ENCODE peak calls at places on chromosomes 1 and 21, in five cellular contexts. K is ascending aorta, Q is thoracic aorta, B is ovary, E is DND-41. I is an unnamed sample.

GRCh38 chr1:213075725-213076124 is 24.7 kb downstream of the RPS6KC1 start:
- DNase-seq in K (no peak), Q (no peak), B (no peak), E (no peak), I (no peak)

GRCh38 chr1:107262472-107263286 is 121.8 kb downstream of the NTNG1 start:
- DNase-seq in K (no peak), Q (no peak), B (no peak), E (no peak), I (no peak)

GRCh38 chr1:182211364-182211763 is 149.9 kb upstream of the ZNF648 start:
- DNase-seq in K (no peak), Q (no peak), B (no peak), E (no peak), I (no peak)

GRCh38 chr1:110612060-110612745 is 6.0 kb upstream of the KCNA2 start:
- DNase-seq in K (no peak), Q (no peak), B (no peak), E (no peak), I (no peak)

GRCh38 chr1:116891396-116892072 is 18.2 kb upstream of the PTGFRN start:
- DNase-seq in K (no peak), Q (no peak), B (no peak), E (no peak), I (no peak)

GRCh38 chr1:235470741-235471439 is 33.4 kb downstream of the B3GALNT2 start:
- DNase-seq in K (no peak), Q (no peak), B (no peak), E (no peak), I (no peak)

GRCh38 chr1:35717911-35718476 is 690 bp downstream of the C1orf216 start:
- DNase-seq in K (peak; percentile 10), Q (no peak), B (peak; percentile 35), E (peak; percentile 51), I (no peak)

GRCh38 chr1:155192346-155193274 is 15.1 kb downstream of the THBS3 start:
- DNase-seq in K (no peak), Q (no peak), B (peak; percentile 35), E (no peak), I (peak; percentile 80)

GRCh38 chr1:41622859-41623732 is 138.6 kb upstream of the EDN2 start:
- DNase-seq in K (no peak), Q (no peak), B (no peak), E (peak; percentile 7), I (no peak)

GRCh38 chr1:42529724-42530161 is 66.7 kb downstream of the CCDC30 start:
- DNase-seq in K (no peak), Q (no peak), B (no peak), E (no peak), I (no peak)

GRCh38 chr1:28056129-28056925 is 32.1 kb downstream of the EYA3 start:
- DNase-seq in K (no peak), Q (no peak), B (no peak), E (no peak), I (no peak)

GRCh38 chr1:181102841-181103240 is 14.3 kb downstream of the IER5 start:
- DNase-seq in K (no peak), Q (no peak), B (no peak), E (no peak), I (no peak)

GRCh38 chr1:172246521-172247390 is 173.7 kb upstream of the C1orf105 start:
- DNase-seq in K (no peak), Q (no peak), B (no peak), E (no peak), I (no peak)

GRCh38 chr1:164675342-164675904 is 116.4 kb downstream of the PBX1 start:
- DNase-seq in K (no peak), Q (no peak), B (no peak), E (no peak), I (no peak)

GRCh38 chr1:234545512-234546386 is 64.2 kb downstream of the IRF2BP2 start:
- DNase-seq in K (no peak), Q (no peak), B (no peak), E (no peak), I (no peak)

GRCh38 chr1:71196685-71197084 is 115.8 kb upstream of the ZRANB2 start:
- DNase-seq in K (no peak), Q (no peak), B (no peak), E (no peak), I (no peak)

GRCh38 chr1:193184776-193185175 is 1.6 kb downstream of the B3GALT2 start:
- DNase-seq in K (no peak), Q (no peak), B (no peak), E (no peak), I (no peak)

GRCh38 chr1:180235502-180236239 is 5.6 kb downstream of the LHX4 start:
- DNase-seq in K (no peak), Q (no peak), B (no peak), E (no peak), I (no peak)

GRCh38 chr1:70542856-70543255 is 131.8 kb downstream of the CTH start:
- DNase-seq in K (no peak), Q (no peak), B (no peak), E (no peak), I (no peak)

GRCh38 chr1:217117973-217118465 is 394.8 kb upstream of the ESRRG start:
- DNase-seq in K (no peak), Q (no peak), B (no peak), E (no peak), I (no peak)

GRCh38 chr21:38267991-38268858 is 11.4 kb downstream of the KCNJ15 start:
- DNase-seq in K (no peak), Q (no peak), B (no peak), E (no peak), I (no peak)

GRCh38 chr1:220280249-220280648 is 8.0 kb upstream of the RAB3GAP2 start:
- DNase-seq in K (no peak), Q (no peak), B (no peak), E (no peak), I (no peak)

GRCh38 chr1:91592716-91593477 is 92.2 kb downstream of the CDC7 start:
- DNase-seq in K (no peak), Q (no peak), B (no peak), E (no peak), I (no peak)

GRCh38 chr1:78370779-78371482 is 119.8 kb upstream of the PTGFR start:
- DNase-seq in K (no peak), Q (no peak), B (no peak), E (no peak), I (no peak)

GRCh38 chr1:1440262-1440772 is 4.8 kb downstream of the VWA1 start:
- DNase-seq in K (no peak), Q (no peak), B (peak; percentile 52), E (no peak), I (no peak)

GRCh38 chr1:199082778-199083389 is 444.0 kb downstream of the PTPRC start:
- DNase-seq in K (no peak), Q (no peak), B (no peak), E (no peak), I (no peak)

GRCh38 chr1:170267317-170267716 is 121.6 kb downstream of the NTMT2 start:
- DNase-seq in K (no peak), Q (no peak), B (no peak), E (no peak), I (no peak)

GRCh38 chr1:228150458-228151169 is 884 bp downstream of the GJC2 start:
- DNase-seq in K (no peak), Q (no peak), B (peak; percentile 96), E (no peak), I (peak; percentile 44)

GRCh38 chr1:232586679-232587078 is 43.3 kb downstream of the SIPA1L2 start:
- DNase-seq in K (no peak), Q (no peak), B (no peak), E (no peak), I (no peak)

GRCh38 chr1:172637522-172637921 is 21.4 kb upstream of the FASLG start:
- DNase-seq in K (no peak), Q (no peak), B (no peak), E (no peak), I (no peak)

GRCh38 chr1:25666437-25666836 is 49.8 kb downstream of the MAN1C1 start:
- DNase-seq in K (no peak), Q (no peak), B (no peak), E (no peak), I (no peak)

DNA sequence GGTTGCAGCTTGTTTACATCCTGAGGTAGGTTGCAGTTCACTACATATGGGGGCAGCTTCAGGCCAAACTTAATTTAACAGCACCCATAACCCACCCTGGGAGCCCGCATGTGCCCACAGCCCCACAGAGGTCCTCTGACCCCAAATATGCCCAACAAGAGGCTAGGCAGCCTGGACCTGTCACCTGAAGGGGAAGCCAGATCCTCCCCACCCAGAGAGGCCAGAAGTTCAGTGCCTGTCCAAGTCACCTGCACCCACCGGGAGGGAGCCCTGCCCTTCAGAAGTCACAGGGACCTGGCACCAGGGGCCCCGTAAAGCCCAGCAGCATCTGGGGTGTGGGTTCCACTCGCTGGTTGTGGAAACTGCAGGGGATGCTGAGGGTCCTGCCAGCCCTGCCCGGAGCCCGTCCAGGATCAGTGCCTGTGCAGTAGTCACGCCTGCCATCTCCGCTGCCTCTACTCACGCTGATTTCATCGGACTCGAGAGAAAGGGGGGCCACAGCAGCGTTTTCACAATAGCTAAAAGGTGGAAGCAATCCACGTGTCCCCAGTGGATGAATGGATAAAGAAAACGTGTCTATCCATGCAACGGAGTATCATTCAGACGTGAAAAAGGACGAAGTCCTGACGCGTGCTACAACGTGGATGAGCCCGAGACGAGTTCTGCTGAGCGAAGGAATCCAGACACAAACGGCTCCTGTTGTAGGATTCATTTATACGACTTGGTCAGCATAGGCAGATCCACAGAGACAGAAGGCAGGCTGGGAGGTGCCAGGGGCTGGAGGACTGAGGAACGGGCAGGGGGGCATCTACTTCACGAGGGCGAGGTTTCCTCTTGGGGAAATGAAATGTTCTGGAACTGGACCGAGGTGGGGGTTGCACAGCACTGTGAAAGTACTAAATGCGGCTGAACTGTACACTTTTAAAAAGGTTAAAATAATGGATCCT is 33.9 kb upstream of the COL6A2 start:
- DNase-seq in K (no peak), Q (no peak), B (peak; percentile 31), E (no peak), I (no peak)
- H3K4me1 ChIP-seq in K (peaks cover 48% of the 10 kb centered on the region), Q (peaks cover 30% of the 10 kb centered on the region), B (peaks cover 29% of the 10 kb centered on the region), E (peaks cover 4% of the 10 kb centered on the region), I (no peaks in the 10 kb centered on the region)

GRCh38 chr1:202642212-202642611 is 68.0 kb downstream of the SYT2 start:
- DNase-seq in K (no peak), Q (no peak), B (no peak), E (no peak), I (no peak)
- H3K27me3 ChIP-seq in K (peaks cover 22% of the 10 kb centered on the region), Q (no peaks in the 10 kb centered on the region), B (no peaks in the 10 kb centered on the region), E (peaks cover 12% of the 10 kb centered on the region), I (no peaks in the 10 kb centered on the region)

DNA sequence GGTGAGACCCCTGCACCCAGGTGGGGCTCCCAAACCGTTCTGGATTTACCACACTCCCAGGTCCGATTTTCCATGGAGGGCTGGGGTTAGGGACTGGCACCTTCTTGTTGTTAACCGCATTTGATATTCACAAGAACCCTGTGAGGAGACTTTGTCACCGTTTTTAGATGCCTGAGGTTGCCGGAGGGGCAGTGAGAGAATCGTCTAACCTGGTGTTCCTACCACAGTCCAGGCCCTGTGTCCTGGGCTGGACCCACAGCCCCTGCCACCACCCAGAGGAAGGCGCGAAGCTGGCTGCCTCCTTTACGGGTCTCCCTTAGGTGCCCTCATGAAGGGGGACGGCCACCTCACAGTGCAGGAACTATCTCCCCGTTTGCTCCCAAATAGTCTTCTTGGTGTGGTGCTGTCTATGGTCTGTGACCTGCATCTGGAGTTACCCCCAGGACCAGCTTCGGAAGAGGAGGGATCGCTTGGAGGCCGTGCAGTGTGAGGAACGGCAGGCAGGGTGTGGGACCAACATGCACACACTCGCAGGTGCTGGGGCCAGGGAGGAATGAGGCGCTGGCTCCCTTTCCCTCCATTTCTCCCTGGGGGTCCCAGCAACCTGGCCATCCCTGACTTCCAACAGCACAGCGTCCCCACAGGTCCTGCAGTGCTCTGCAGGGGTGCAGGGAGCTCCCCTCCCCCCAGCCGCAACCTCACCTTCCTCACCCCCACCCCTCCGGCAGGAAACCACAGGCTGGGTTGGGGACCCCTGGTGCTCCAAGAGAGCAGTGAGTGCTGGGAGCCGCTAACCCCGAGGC is 7.0 kb downstream of the SIM2 start:
- DNase-seq in K (no peak), Q (no peak), B (no peak), E (peak; percentile 71), I (no peak)
- H3K4me1 ChIP-seq in K (peaks cover 33% of the 10 kb centered on the region), Q (peaks cover 28% of the 10 kb centered on the region), B (peaks cover 3% of the 10 kb centered on the region), E (peaks cover 26% of the 10 kb centered on the region), I (peaks cover 11% of the 10 kb centered on the region)

GRCh38 chr1:158604968-158605367 is at the start of gene OR10Z1:
- DNase-seq in K (no peak), Q (no peak), B (no peak), E (no peak), I (no peak)
- H3K27me3 ChIP-seq in K (no peaks in the 10 kb centered on the region), Q (no peaks in the 10 kb centered on the region), B (no peaks in the 10 kb centered on the region), E (peaks cover 9% of the 10 kb centered on the region), I (no peaks in the 10 kb centered on the region)

I was measured in pancreas.